ENCODE peak calls at places on chromosomes 16 and 17, in eight cellular contexts. Z is A673, H is BJ, F is IMR-90, W is pancreas, V is neural crest cell, Y is activated B cell treated with CpG ODN at 0.5 μM for 24 hours, K is astrocyte of the spinal cord. T is an unnamed sample.

GRCh38 chr16:77548766-77549165 is 113.9 kb upstream of the ADAMTS18 start:
- DNase-seq in Z (no peak), W (no peak), V (no peak), Y (no peak), H (no peak), F (peak), K (no peak), T (no peak)

GRCh38 chr17:31627960-31628359 is 231.1 kb downstream of the COPRS start:
- DNase-seq in H (peak), V (no peak), W (no peak), K (peak), F (peak), Z (no peak), Y (no peak), T (no peak)

GRCh38 chr16:68128577-68129305 is 43.6 kb downstream of the NFATC3 start:
- DNase-seq in Z (peak), K (peak), H (no peak), Y (no peak), F (peak), W (no peak), V (no peak), T (no peak)

GRCh38 chr16:81755915-81756644 is 23.0 kb upstream of the PLCG2 start:
- DNase-seq in V (no peak), H (no peak), Z (peak), W (no peak), Y (no peak), F (no peak), K (no peak), T (no peak)

GRCh38 chr17:82528484-82529265 is 9.1 kb downstream of the FOXK2 start:
- DNase-seq in H (no peak), V (no peak), W (peak), F (peak), Y (no peak), K (peak), Z (peak), T (no peak)

GRCh38 chr17:60817187-60817586 is 139.5 kb downstream of the BCAS3 start:
- DNase-seq in H (peak), Z (peak), W (no peak), F (peak), V (no peak), Y (no peak), K (peak), T (no peak)

GRCh38 chr17:81533713-81534141 is 5.5 kb downstream of the FSCN2 start:
- DNase-seq in Z (no peak), F (no peak), K (no peak), V (no peak), W (no peak), H (no peak), Y (no peak), T (no peak)

GRCh38 chr17:41329279-41329925 is 13.9 kb upstream of the KRTAP17-1 start:
- DNase-seq in K (peak), W (peak), Y (no peak), Z (peak), F (peak), H (no peak), V (peak), T (no peak)

GRCh38 chr17:62614142-62614541 is 13.3 kb upstream of the MRC2 start:
- DNase-seq in W (no peak), Y (no peak), F (peak), V (no peak), K (peak), H (peak), Z (no peak), T (no peak)

GRCh38 chr16:53745753-53746258 is 41.9 kb downstream of the FTO start:
- DNase-seq in K (peak), Z (peak), F (peak), Y (no peak), V (no peak), W (no peak), H (no peak), T (no peak)

GRCh38 chr17:1227917-1228751 is 42.1 kb upstream of the BHLHA9 start:
- DNase-seq in Z (no peak), K (no peak), H (no peak), F (no peak), W (no peak), Y (peak), V (no peak), T (no peak)

GRCh38 chr16:88940196-88941050 is 36.6 kb downstream of the CBFA2T3 start:
- DNase-seq in K (no peak), F (no peak), Y (peak), H (no peak), W (peak), V (no peak), Z (no peak), T (no peak)

GRCh38 chr16:24896439-24896838 is 50.7 kb downstream of the SLC5A11 start:
- DNase-seq in W (no peak), Z (no peak), K (no peak), F (no peak), Y (no peak), H (no peak), V (no peak), T (no peak)

GRCh38 chr17:4967539-4968165 is at the start of gene SPAG7:
- DNase-seq in F (peak), W (peak), V (peak), Z (peak), H (peak), K (peak), Y (peak), T (peak)

GRCh38 chr16:2005646-2006045 is 4.0 kb downstream of the ZNF598 start:
- DNase-seq in V (no peak), Z (peak), Y (no peak), K (no peak), W (peak), H (no peak), F (no peak), T (no peak)

GRCh38 chr17:64572682-64573154 is 65.9 kb downstream of the CEP95 start:
- DNase-seq in F (peak), K (no peak), Z (peak), V (no peak), H (peak), W (no peak), Y (no peak), T (no peak)

GRCh38 chr17:37092041-37092440 is 143.3 kb downstream of the AATF start:
- DNase-seq in H (no peak), W (no peak), Y (no peak), Z (no peak), F (no peak), K (no peak), V (no peak), T (no peak)

GRCh38 chr17:44170499-44171201 is at the start of gene ASB16:
- DNase-seq in W (peak), V (no peak), F (peak), Y (no peak), H (no peak), Z (no peak), K (peak), T (no peak)

GRCh38 chr16:61812251-61812650 is 224.0 kb downstream of the CDH8 start:
- DNase-seq in H (no peak), W (no peak), Z (no peak), Y (no peak), F (no peak), K (no peak), V (no peak), T (no peak)

GRCh38 chr17:58520843-58521430 is 6.5 kb upstream of the MTMR4 start:
- DNase-seq in F (peak), Z (peak), V (peak), K (no peak), H (no peak), Y (no peak), W (no peak), T (no peak)
- TF ChIP-seq CTCF in F (peak), Z (peak), V (peak), K (peak), H (peak), Y (no peak), W (no peak), T (peak)

GRCh38 chr17:68972119-68972704 is 17.0 kb upstream of the ABCA8 start:
- DNase-seq in H (no peak), F (peak), Z (peak), Y (no peak), V (peak), W (no peak), K (peak), T (no peak)
- TF ChIP-seq CTCF in H (peak), F (peak), Z (peak), Y (no peak), V (peak), W (peak), K (peak), T (peak)

DNA sequence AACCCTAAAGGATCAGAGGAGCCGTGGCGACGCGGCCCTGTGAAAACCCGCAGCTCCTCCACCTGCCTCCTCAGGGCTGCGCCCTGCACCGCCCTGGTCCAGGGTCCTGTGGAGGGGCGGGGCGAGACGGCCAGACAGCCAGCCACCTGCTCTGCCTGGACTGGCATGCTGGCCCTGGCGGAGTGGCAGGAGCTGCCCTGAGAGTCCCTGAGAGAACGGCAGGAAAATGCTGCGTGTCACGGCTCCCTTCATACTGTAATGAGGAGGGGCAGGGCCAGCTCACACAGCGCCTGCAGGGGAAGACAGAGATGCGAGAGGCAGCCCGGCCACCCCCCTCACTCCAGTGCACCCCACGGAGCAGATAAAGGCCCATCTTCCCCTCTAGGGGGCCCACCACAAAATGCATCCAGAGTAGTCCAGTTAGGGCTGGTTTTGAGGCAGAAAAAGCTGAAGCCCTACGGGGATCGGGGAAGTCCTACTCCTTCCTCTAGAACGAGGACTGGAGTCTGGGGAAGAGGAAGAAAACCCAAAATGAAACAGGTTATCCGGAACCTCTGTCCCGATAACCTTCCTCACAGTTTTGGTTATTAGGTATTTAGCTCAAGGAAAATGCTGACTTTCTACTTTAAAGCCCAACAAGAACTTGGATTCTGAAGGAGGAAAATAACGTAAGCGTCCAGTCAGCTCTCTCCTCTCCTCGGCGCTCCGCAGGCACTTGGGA is 97.6 kb upstream of the DNAH17 start:
- DNase-seq in F (no peak), K (no peak), Y (no peak), V (no peak), H (no peak), Z (peak), W (peak), T (no peak)
- TF ChIP-seq CTCF in F (no peak), K (no peak), Y (no peak), V (no peak), H (no peak), Z (no peak), W (no peak), T (no peak)

GRCh38 chr17:65987988-65988387 is 203.9 kb downstream of the CEP112 start:
- DNase-seq in Z (peak), K (peak), V (no peak), W (peak), H (no peak), Y (no peak), F (peak), T (no peak)
- TF ChIP-seq CTCF in Z (peak), K (peak), V (peak), W (peak), H (peak), Y (no peak), F (peak), T (peak)